ENCODE peak calls at places on chromosome X, in six cellular contexts. One of them, this sample, is unnamed.

GRCh38 chrX:101390664-101391525 is at the start of gene RPL36A:
- DNase-seq in NCI-H1105 treated with DMSO at 0.1 percent for 48 hours: peak; percentile 88
- DNase-seq in NCI-H446: peak; percentile 93
- DNase-seq in GM23248: peak; percentile 92
- DNase-seq in activated T-cell treated with anti-CD3 and anti-CD28 coated beads, Interleukin-2, amount 50 U/mL, for 24 hours: peak; percentile 86
- DNase-seq in HEK293T: peak; percentile 92
- DNase-seq in this sample: peak; percentile 92

GRCh38 chrX:18984381-18985185 is 669 bp upstream of the PHKA2 start:
- DNase-seq in NCI-H1105 treated with DMSO at 0.1 percent for 48 hours: peak; percentile 73
- DNase-seq in NCI-H446: peak; percentile 83
- DNase-seq in GM23248: peak; percentile 86
- DNase-seq in activated T-cell treated with anti-CD3 and anti-CD28 coated beads, Interleukin-2, amount 50 U/mL, for 24 hours: peak; percentile 89
- DNase-seq in HEK293T: peak; percentile 81
- DNase-seq in this sample: peak; percentile 87

GRCh38 chrX:40460926-40461325 is 119.8 kb upstream of the ATP6AP2 start:
- DNase-seq in NCI-H1105 treated with DMSO at 0.1 percent for 48 hours: no peak
- DNase-seq in NCI-H446: no peak
- DNase-seq in GM23248: no peak
- DNase-seq in activated T-cell treated with anti-CD3 and anti-CD28 coated beads, Interleukin-2, amount 50 U/mL, for 24 hours: no peak
- DNase-seq in HEK293T: no peak
- DNase-seq in this sample: no peak

GRCh38 chrX:112631892-112632291 is 47.8 kb downstream of the LHFPL1 start:
- DNase-seq in NCI-H1105 treated with DMSO at 0.1 percent for 48 hours: no peak
- DNase-seq in NCI-H446: no peak
- DNase-seq in GM23248: no peak
- DNase-seq in activated T-cell treated with anti-CD3 and anti-CD28 coated beads, Interleukin-2, amount 50 U/mL, for 24 hours: no peak
- DNase-seq in HEK293T: no peak
- DNase-seq in this sample: no peak

GRCh38 chrX:48451708-48452107 is 18.4 kb downstream of the SLC38A5 start:
- DNase-seq in NCI-H1105 treated with DMSO at 0.1 percent for 48 hours: no peak
- DNase-seq in NCI-H446: no peak
- DNase-seq in GM23248: no peak
- DNase-seq in activated T-cell treated with anti-CD3 and anti-CD28 coated beads, Interleukin-2, amount 50 U/mL, for 24 hours: no peak
- DNase-seq in HEK293T: no peak
- DNase-seq in this sample: no peak

GRCh38 chrX:12814434-12814833 is 23.2 kb downstream of the PRPS2 start:
- DNase-seq in NCI-H1105 treated with DMSO at 0.1 percent for 48 hours: peak; percentile 3
- DNase-seq in NCI-H446: peak; percentile 3
- DNase-seq in GM23248: peak; percentile 56
- DNase-seq in activated T-cell treated with anti-CD3 and anti-CD28 coated beads, Interleukin-2, amount 50 U/mL, for 24 hours: no peak
- DNase-seq in HEK293T: peak; percentile 42
- DNase-seq in this sample: peak; percentile 46

GRCh38 chrX:64894454-64895038 is 81.7 kb downstream of the ZC4H2 start:
- DNase-seq in NCI-H1105 treated with DMSO at 0.1 percent for 48 hours: no peak
- DNase-seq in NCI-H446: peak; percentile 51
- DNase-seq in GM23248: peak; percentile 46
- DNase-seq in activated T-cell treated with anti-CD3 and anti-CD28 coated beads, Interleukin-2, amount 50 U/mL, for 24 hours: peak; percentile 48
- DNase-seq in HEK293T: peak; percentile 50
- DNase-seq in this sample: no peak

GRCh38 chrX:11290673-11291072 is 2.5 kb upstream of the AMELX start:
- DNase-seq in NCI-H1105 treated with DMSO at 0.1 percent for 48 hours: no peak
- DNase-seq in NCI-H446: no peak
- DNase-seq in GM23248: no peak
- DNase-seq in activated T-cell treated with anti-CD3 and anti-CD28 coated beads, Interleukin-2, amount 50 U/mL, for 24 hours: no peak
- DNase-seq in HEK293T: no peak
- DNase-seq in this sample: no peak

GRCh38 chrX:125205084-125205917 is 114.4 kb upstream of the TEX13C start:
- DNase-seq in NCI-H1105 treated with DMSO at 0.1 percent for 48 hours: peak; percentile 70
- DNase-seq in NCI-H446: peak; percentile 92
- DNase-seq in GM23248: peak; percentile 41
- DNase-seq in activated T-cell treated with anti-CD3 and anti-CD28 coated beads, Interleukin-2, amount 50 U/mL, for 24 hours: peak; percentile 38
- DNase-seq in HEK293T: peak; percentile 42
- DNase-seq in this sample: peak; percentile 87

GRCh38 chrX:148500428-148501120 is at the start of gene AFF2:
- DNase-seq in NCI-H1105 treated with DMSO at 0.1 percent for 48 hours: peak; percentile 86
- DNase-seq in NCI-H446: no peak
- DNase-seq in GM23248: peak; percentile 63
- DNase-seq in activated T-cell treated with anti-CD3 and anti-CD28 coated beads, Interleukin-2, amount 50 U/mL, for 24 hours: peak; percentile 62
- DNase-seq in HEK293T: peak; percentile 47
- DNase-seq in this sample: no peak

GRCh38 chrX:12988797-12989196 is 13.9 kb downstream of the TMSB4X start:
- DNase-seq in NCI-H1105 treated with DMSO at 0.1 percent for 48 hours: peak; percentile 38
- DNase-seq in NCI-H446: no peak
- DNase-seq in GM23248: peak; percentile 67
- DNase-seq in activated T-cell treated with anti-CD3 and anti-CD28 coated beads, Interleukin-2, amount 50 U/mL, for 24 hours: no peak
- DNase-seq in HEK293T: no peak
- DNase-seq in this sample: peak; percentile 21

GRCh38 chrX:67619253-67619652 is 75.4 kb downstream of the AR start:
- DNase-seq in NCI-H1105 treated with DMSO at 0.1 percent for 48 hours: no peak
- DNase-seq in NCI-H446: no peak
- DNase-seq in GM23248: peak; percentile 84
- DNase-seq in activated T-cell treated with anti-CD3 and anti-CD28 coated beads, Interleukin-2, amount 50 U/mL, for 24 hours: no peak
- DNase-seq in HEK293T: no peak
- DNase-seq in this sample: no peak

GRCh38 chrX:69280956-69281355 is 115.7 kb upstream of the PJA1 start:
- DNase-seq in NCI-H1105 treated with DMSO at 0.1 percent for 48 hours: no peak
- DNase-seq in NCI-H446: no peak
- DNase-seq in GM23248: no peak
- DNase-seq in activated T-cell treated with anti-CD3 and anti-CD28 coated beads, Interleukin-2, amount 50 U/mL, for 24 hours: no peak
- DNase-seq in HEK293T: no peak
- DNase-seq in this sample: no peak

GRCh38 chrX:17183566-17183965 is 191.4 kb upstream of the NHS start:
- DNase-seq in NCI-H1105 treated with DMSO at 0.1 percent for 48 hours: no peak
- DNase-seq in NCI-H446: no peak
- DNase-seq in GM23248: no peak
- DNase-seq in activated T-cell treated with anti-CD3 and anti-CD28 coated beads, Interleukin-2, amount 50 U/mL, for 24 hours: no peak
- DNase-seq in HEK293T: peak; percentile 7
- DNase-seq in this sample: no peak

GRCh38 chrX:48683411-48683982 is at the start of gene WAS:
- DNase-seq in NCI-H1105 treated with DMSO at 0.1 percent for 48 hours: no peak
- DNase-seq in NCI-H446: no peak
- DNase-seq in GM23248: no peak
- DNase-seq in activated T-cell treated with anti-CD3 and anti-CD28 coated beads, Interleukin-2, amount 50 U/mL, for 24 hours: peak; percentile 71
- DNase-seq in HEK293T: no peak
- DNase-seq in this sample: no peak

GRCh38 chrX:36909584-36909983 is 98.6 kb upstream of the FAM47C start:
- DNase-seq in NCI-H1105 treated with DMSO at 0.1 percent for 48 hours: no peak
- DNase-seq in NCI-H446: no peak
- DNase-seq in GM23248: no peak
- DNase-seq in activated T-cell treated with anti-CD3 and anti-CD28 coated beads, Interleukin-2, amount 50 U/mL, for 24 hours: no peak
- DNase-seq in HEK293T: no peak
- DNase-seq in this sample: no peak

GRCh38 chrX:108165349-108166111 is 74.0 kb downstream of the ATG4A start:
- DNase-seq in NCI-H1105 treated with DMSO at 0.1 percent for 48 hours: peak; percentile 4
- DNase-seq in NCI-H446: peak; percentile 40
- DNase-seq in GM23248: peak; percentile 56
- DNase-seq in activated T-cell treated with anti-CD3 and anti-CD28 coated beads, Interleukin-2, amount 50 U/mL, for 24 hours: no peak
- DNase-seq in HEK293T: peak; percentile 74
- DNase-seq in this sample: peak; percentile 45

GRCh38 chrX:102599950-102600579 is 750 bp downstream of the ARMCX5 start:
- DNase-seq in NCI-H1105 treated with DMSO at 0.1 percent for 48 hours: no peak
- DNase-seq in NCI-H446: no peak
- DNase-seq in GM23248: peak; percentile 43
- DNase-seq in activated T-cell treated with anti-CD3 and anti-CD28 coated beads, Interleukin-2, amount 50 U/mL, for 24 hours: no peak
- DNase-seq in HEK293T: no peak
- DNase-seq in this sample: no peak

GRCh38 chrX:39897741-39898097 is 200.0 kb downstream of the BCOR start:
- DNase-seq in NCI-H1105 treated with DMSO at 0.1 percent for 48 hours: no peak
- DNase-seq in NCI-H446: no peak
- DNase-seq in GM23248: no peak
- DNase-seq in activated T-cell treated with anti-CD3 and anti-CD28 coated beads, Interleukin-2, amount 50 U/mL, for 24 hours: no peak
- DNase-seq in HEK293T: no peak
- DNase-seq in this sample: no peak

GRCh38 chrX:133657455-133657854 is 242.2 kb upstream of the GPC4 start:
- DNase-seq in NCI-H1105 treated with DMSO at 0.1 percent for 48 hours: no peak
- DNase-seq in NCI-H446: no peak
- DNase-seq in GM23248: no peak
- DNase-seq in activated T-cell treated with anti-CD3 and anti-CD28 coated beads, Interleukin-2, amount 50 U/mL, for 24 hours: no peak
- DNase-seq in HEK293T: no peak
- DNase-seq in this sample: no peak

This sample was measured in NCI-H2081.